ENCODE peak calls at places on chromosome 13, in eight cellular contexts. One of them, this sample, is unnamed.

GRCh38 chr13:51684076-51684475 is 99.8 kb downstream of the WDFY2 start:
- DNase-seq in GM23338: no peak
- DNase-seq in keratinocyte: no peak
- DNase-seq in A549: no peak
- DNase-seq in OCI-LY7: no peak
- DNase-seq in lung: no peak
- DNase-seq in WERI-Rb-1: no peak
- DNase-seq in pancreas: no peak
- DNase-seq in this sample: no peak

GRCh38 chr13:31094331-31095015 is 67.2 kb downstream of the HSPH1 start:
- DNase-seq in A549: no peak
- DNase-seq in WERI-Rb-1: no peak
- DNase-seq in lung: no peak
- DNase-seq in pancreas: no peak
- DNase-seq in keratinocyte: peak; percentile 83
- DNase-seq in OCI-LY7: no peak
- DNase-seq in GM23338: no peak
- DNase-seq in this sample: no peak

GRCh38 chr13:98019186-98019585 is 65.7 kb downstream of the IPO5 start:
- DNase-seq in GM23338: no peak
- DNase-seq in pancreas: no peak
- DNase-seq in OCI-LY7: no peak
- DNase-seq in keratinocyte: no peak
- DNase-seq in A549: no peak
- DNase-seq in lung: no peak
- DNase-seq in WERI-Rb-1: no peak
- DNase-seq in this sample: no peak

GRCh38 chr13:43156916-43157315 is 133.5 kb downstream of the DNAJC15 start:
- DNase-seq in A549: no peak
- DNase-seq in keratinocyte: no peak
- DNase-seq in lung: no peak
- DNase-seq in OCI-LY7: no peak
- DNase-seq in pancreas: no peak
- DNase-seq in GM23338: no peak
- DNase-seq in WERI-Rb-1: no peak
- DNase-seq in this sample: no peak

GRCh38 chr13:107866007-107866665 is 349.2 kb downstream of the LIG4 start:
- DNase-seq in pancreas: no peak
- DNase-seq in OCI-LY7: no peak
- DNase-seq in lung: no peak
- DNase-seq in GM23338: peak; percentile 63
- DNase-seq in keratinocyte: no peak
- DNase-seq in A549: no peak
- DNase-seq in WERI-Rb-1: peak; percentile 62
- DNase-seq in this sample: no peak

GRCh38 chr13:107025991-107026390 is 458.1 kb upstream of the ARGLU1 start:
- DNase-seq in OCI-LY7: no peak
- DNase-seq in keratinocyte: no peak
- DNase-seq in WERI-Rb-1: no peak
- DNase-seq in A549: no peak
- DNase-seq in GM23338: no peak
- DNase-seq in pancreas: peak; percentile 27
- DNase-seq in lung: peak; percentile 39
- DNase-seq in this sample: no peak

GRCh38 chr13:26743971-26744370 is 16.6 kb downstream of the GPR12 start:
- DNase-seq in keratinocyte: no peak
- DNase-seq in lung: no peak
- DNase-seq in OCI-LY7: no peak
- DNase-seq in GM23338: peak; percentile 43
- DNase-seq in A549: no peak
- DNase-seq in WERI-Rb-1: no peak
- DNase-seq in pancreas: no peak
- DNase-seq in this sample: no peak

GRCh38 chr13:103002279-103002678 is 63.9 kb downstream of the SLC10A2 start:
- DNase-seq in GM23338: no peak
- DNase-seq in lung: no peak
- DNase-seq in keratinocyte: no peak
- DNase-seq in OCI-LY7: no peak
- DNase-seq in WERI-Rb-1: no peak
- DNase-seq in pancreas: no peak
- DNase-seq in A549: no peak
- DNase-seq in this sample: no peak

GRCh38 chr13:65159803-65160202 is 2070.3 kb downstream of the PCDH9 start:
- DNase-seq in keratinocyte: no peak
- DNase-seq in WERI-Rb-1: no peak
- DNase-seq in pancreas: no peak
- DNase-seq in GM23338: no peak
- DNase-seq in OCI-LY7: no peak
- DNase-seq in A549: no peak
- DNase-seq in lung: no peak
- DNase-seq in this sample: no peak

GRCh38 chr13:49343731-49344130 is 96.0 kb downstream of the CDADC1 start:
- DNase-seq in GM23338: no peak
- DNase-seq in WERI-Rb-1: no peak
- DNase-seq in keratinocyte: no peak
- DNase-seq in OCI-LY7: no peak
- DNase-seq in A549: no peak
- DNase-seq in pancreas: no peak
- DNase-seq in lung: no peak
- DNase-seq in this sample: no peak

GRCh38 chr13:49346460-49346859 is 97.4 kb downstream of the CAB39L start:
- DNase-seq in GM23338: no peak
- DNase-seq in keratinocyte: no peak
- DNase-seq in WERI-Rb-1: no peak
- DNase-seq in lung: no peak
- DNase-seq in OCI-LY7: no peak
- DNase-seq in A549: no peak
- DNase-seq in pancreas: no peak
- DNase-seq in this sample: peak; percentile 13

GRCh38 chr13:49351871-49352270 is 92.0 kb downstream of the CAB39L start:
- DNase-seq in WERI-Rb-1: no peak
- DNase-seq in keratinocyte: peak; percentile 7
- DNase-seq in GM23338: no peak
- DNase-seq in OCI-LY7: no peak
- DNase-seq in A549: no peak
- DNase-seq in pancreas: no peak
- DNase-seq in lung: no peak
- DNase-seq in this sample: no peak

GRCh38 chr13:49347650-49348385 is 96.0 kb downstream of the CAB39L start:
- DNase-seq in lung: no peak
- DNase-seq in keratinocyte: no peak
- DNase-seq in WERI-Rb-1: no peak
- DNase-seq in OCI-LY7: no peak
- DNase-seq in A549: no peak
- DNase-seq in pancreas: no peak
- DNase-seq in GM23338: peak; percentile 28
- DNase-seq in this sample: no peak

DNA sequence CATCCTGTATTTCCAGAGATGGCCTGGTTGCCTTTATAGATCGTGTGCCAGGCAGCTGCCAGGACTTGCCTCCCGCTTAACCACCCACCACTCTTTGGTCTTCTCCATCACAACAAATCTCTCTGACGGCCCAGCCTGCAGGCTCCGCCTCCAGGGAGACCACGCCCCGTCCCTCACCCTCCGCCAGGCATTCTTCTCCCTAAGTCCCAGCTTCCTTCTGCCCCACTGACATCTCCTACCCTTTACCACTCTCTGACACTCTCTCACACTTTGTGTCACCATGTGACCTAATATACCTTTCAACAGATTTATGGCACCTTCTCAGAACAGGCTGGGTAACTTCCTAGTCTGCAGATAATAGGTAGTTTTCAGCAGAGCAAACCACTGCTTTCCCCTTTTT is 95.1 kb downstream of the CAB39L start:
- DNase-seq in pancreas: no peak
- DNase-seq in WERI-Rb-1: no peak
- DNase-seq in A549: no peak
- DNase-seq in OCI-LY7: no peak
- DNase-seq in lung: no peak
- DNase-seq in GM23338: peak; percentile 78
- DNase-seq in keratinocyte: no peak
- DNase-seq in this sample: peak; percentile 7
- H3K4me3 ChIP-seq in pancreas: no peak overlapping the region
- H3K4me3 ChIP-seq in WERI-Rb-1: no peak overlapping the region
- H3K4me3 ChIP-seq in A549: no peak overlapping the region
- H3K4me3 ChIP-seq in OCI-LY7: no peak overlapping the region
- H3K4me3 ChIP-seq in lung: no peak overlapping the region
- H3K4me3 ChIP-seq in GM23338: no peak overlapping the region
- H3K4me3 ChIP-seq in keratinocyte: no peak overlapping the region
- H3K4me3 ChIP-seq in this sample: no peak overlapping the region

DNA sequence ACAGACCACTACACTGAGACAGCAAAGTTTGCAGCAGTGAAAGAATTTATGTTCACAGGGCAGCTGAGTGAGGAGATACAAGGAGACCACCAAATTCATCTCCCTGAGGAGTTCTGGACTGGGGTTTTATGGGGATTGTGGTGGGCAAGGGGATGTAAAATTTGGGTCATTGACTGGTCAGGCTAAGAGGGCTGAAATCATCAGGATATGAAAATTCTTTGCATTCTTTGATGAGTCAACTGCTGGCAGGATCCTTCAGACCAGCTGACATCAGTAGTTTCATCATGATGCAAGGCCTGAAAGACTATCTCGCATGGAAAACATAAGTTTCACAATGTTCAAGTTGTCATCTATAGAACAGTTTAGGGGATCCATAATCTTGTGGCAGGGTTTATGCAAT is 869.5 kb upstream of the PCDH9 start:
- DNase-seq in OCI-LY7: no peak
- DNase-seq in WERI-Rb-1: no peak
- DNase-seq in lung: no peak
- DNase-seq in A549: no peak
- DNase-seq in keratinocyte: no peak
- DNase-seq in pancreas: no peak
- DNase-seq in GM23338: no peak
- DNase-seq in this sample: peak; percentile 80
- H3K27ac ChIP-seq in OCI-LY7: no peak overlapping the region
- H3K27ac ChIP-seq in WERI-Rb-1: no peak overlapping the region
- H3K27ac ChIP-seq in lung: no peak overlapping the region
- H3K27ac ChIP-seq in A549: no peak overlapping the region
- H3K27ac ChIP-seq in keratinocyte: no peak overlapping the region
- H3K27ac ChIP-seq in pancreas: no peak overlapping the region
- H3K27ac ChIP-seq in GM23338: no peak overlapping the region
- H3K27ac ChIP-seq in this sample: peak overlapping the region; percentile 73

GRCh38 chr13:23461544-23461943 is 28.0 kb upstream of the SACS start:
- DNase-seq in keratinocyte: no peak
- DNase-seq in pancreas: no peak
- DNase-seq in A549: no peak
- DNase-seq in lung: no peak
- DNase-seq in OCI-LY7: no peak
- DNase-seq in GM23338: no peak
- DNase-seq in WERI-Rb-1: no peak
- DNase-seq in this sample: no peak

GRCh38 chr13:23460921-23461320 is 27.4 kb upstream of the SACS start:
- DNase-seq in keratinocyte: no peak
- DNase-seq in WERI-Rb-1: no peak
- DNase-seq in lung: no peak
- DNase-seq in pancreas: no peak
- DNase-seq in A549: no peak
- DNase-seq in GM23338: no peak
- DNase-seq in OCI-LY7: no peak
- DNase-seq in this sample: no peak

GRCh38 chr13:23463631-23464030 is 30.1 kb upstream of the SACS start:
- DNase-seq in keratinocyte: no peak
- DNase-seq in OCI-LY7: no peak
- DNase-seq in WERI-Rb-1: no peak
- DNase-seq in GM23338: no peak
- DNase-seq in lung: no peak
- DNase-seq in A549: no peak
- DNase-seq in pancreas: no peak
- DNase-seq in this sample: no peak

GRCh38 chr13:23460309-23460708 is 26.8 kb upstream of the SACS start:
- DNase-seq in WERI-Rb-1: no peak
- DNase-seq in GM23338: no peak
- DNase-seq in A549: no peak
- DNase-seq in lung: no peak
- DNase-seq in keratinocyte: no peak
- DNase-seq in pancreas: no peak
- DNase-seq in OCI-LY7: no peak
- DNase-seq in this sample: no peak

DNA sequence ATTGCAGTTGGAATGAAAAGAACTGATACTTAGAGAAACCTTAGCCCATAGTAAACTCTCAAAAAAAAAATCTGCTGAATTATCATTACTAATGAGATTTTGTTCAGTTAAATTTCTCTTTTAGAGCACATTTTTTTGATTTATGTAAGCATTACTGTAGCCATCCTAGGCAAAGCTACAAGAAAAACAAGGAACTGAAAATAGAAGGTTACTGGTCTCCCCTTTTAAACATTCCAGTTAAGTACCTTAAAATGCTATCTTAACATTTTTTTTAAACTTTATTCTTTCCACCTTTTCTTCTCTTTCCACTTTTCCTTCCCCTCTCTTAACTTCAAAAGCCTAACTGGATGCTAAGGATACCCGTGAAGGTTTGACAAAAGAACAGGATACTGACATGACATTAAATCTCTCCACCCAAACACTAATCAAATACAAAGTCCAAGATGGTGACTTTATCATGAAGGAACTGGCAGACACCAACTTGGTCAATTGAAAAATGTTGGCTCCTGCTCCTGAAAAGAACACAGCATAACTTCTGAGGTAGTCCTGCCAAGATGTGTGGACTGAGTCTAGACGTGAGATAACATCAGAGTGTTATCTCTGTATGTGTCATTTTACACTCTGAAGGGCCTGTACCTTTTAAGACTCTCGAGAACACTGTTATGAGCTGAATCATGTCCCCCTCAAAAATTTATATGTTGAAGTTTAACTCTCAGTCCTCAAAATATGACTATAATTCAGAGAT is 29.5 kb upstream of the SACS start:
- DNase-seq in pancreas: no peak
- DNase-seq in A549: no peak
- DNase-seq in GM23338: no peak
- DNase-seq in OCI-LY7: no peak
- DNase-seq in lung: no peak
- DNase-seq in keratinocyte: no peak
- DNase-seq in WERI-Rb-1: no peak
- DNase-seq in this sample: no peak
- H3K4me3 ChIP-seq in pancreas: no peak overlapping the region
- H3K4me3 ChIP-seq in A549: no peak overlapping the region
- H3K4me3 ChIP-seq in GM23338: no peak overlapping the region
- H3K4me3 ChIP-seq in OCI-LY7: no peak overlapping the region
- H3K4me3 ChIP-seq in lung: no peak overlapping the region
- H3K4me3 ChIP-seq in keratinocyte: no peak overlapping the region
- H3K4me3 ChIP-seq in WERI-Rb-1: no peak overlapping the region
- H3K4me3 ChIP-seq in this sample: no peak overlapping the region

GRCh38 chr13:24097667-24098066 is 62.9 kb upstream of the SPATA13 start:
- DNase-seq in pancreas: no peak
- DNase-seq in A549: no peak
- DNase-seq in GM23338: no peak
- DNase-seq in WERI-Rb-1: no peak
- DNase-seq in keratinocyte: no peak
- DNase-seq in OCI-LY7: no peak
- DNase-seq in lung: no peak
- DNase-seq in this sample: no peak
- H3K27ac ChIP-seq in pancreas: no peak overlapping the region
- H3K27ac ChIP-seq in A549: no peak overlapping the region
- H3K27ac ChIP-seq in GM23338: peak overlapping the region; percentile 12
- H3K27ac ChIP-seq in WERI-Rb-1: no peak overlapping the region
- H3K27ac ChIP-seq in keratinocyte: no peak overlapping the region
- H3K27ac ChIP-seq in OCI-LY7: no peak overlapping the region
- H3K27ac ChIP-seq in lung: no peak overlapping the region
- H3K27ac ChIP-seq in this sample: no peak overlapping the region